ENCODE peak calls at places on chromosomes 5 and 9, in four cellular contexts. One of them, this sample, is unnamed.

GRCh38 chr5:31638286-31638685 is 645 bp upstream of the PDZD2 start:
- DNase-seq in ELF-1: no peak
- DNase-seq in brain microvascular endothelial cell: no peak
- DNase-seq in epithelial cell of esophagus: no peak
- DNase-seq in this sample: no peak

GRCh38 chr5:148833122-148833521 is 6.7 kb downstream of the ADRB2 start:
- DNase-seq in ELF-1: no peak
- DNase-seq in brain microvascular endothelial cell: no peak
- DNase-seq in epithelial cell of esophagus: no peak
- DNase-seq in this sample: no peak

GRCh38 chr5:36607838-36608783 is 1.7 kb downstream of the SLC1A3 start:
- DNase-seq in ELF-1: peak; percentile 61
- DNase-seq in brain microvascular endothelial cell: peak; percentile 34
- DNase-seq in epithelial cell of esophagus: peak; percentile 61
- DNase-seq in this sample: no peak

GRCh38 chr5:72093231-72093630 is 14.0 kb upstream of the MAP1B start:
- DNase-seq in ELF-1: no peak
- DNase-seq in brain microvascular endothelial cell: no peak
- DNase-seq in epithelial cell of esophagus: peak; percentile 61
- DNase-seq in this sample: no peak

GRCh38 chr9:116342071-116342470 is 188.5 kb downstream of the PAPPA start:
- DNase-seq in ELF-1: no peak
- DNase-seq in brain microvascular endothelial cell: no peak
- DNase-seq in epithelial cell of esophagus: no peak
- DNase-seq in this sample: no peak

GRCh38 chr5:77635073-77635472 is 3.4 kb downstream of the OTP start:
- DNase-seq in ELF-1: no peak
- DNase-seq in brain microvascular endothelial cell: no peak
- DNase-seq in epithelial cell of esophagus: no peak
- DNase-seq in this sample: no peak

GRCh38 chr9:35798658-35799366 is 7.4 kb downstream of the NPR2 start:
- DNase-seq in ELF-1: peak; percentile 34
- DNase-seq in brain microvascular endothelial cell: peak; percentile 31
- DNase-seq in epithelial cell of esophagus: peak; percentile 99
- DNase-seq in this sample: peak; percentile 30

GRCh38 chr5:14714706-14715105 is 50.2 kb downstream of the OTULIN start:
- DNase-seq in ELF-1: no peak
- DNase-seq in brain microvascular endothelial cell: no peak
- DNase-seq in epithelial cell of esophagus: peak; percentile 33
- DNase-seq in this sample: no peak

This sample was measured in GM12865.